ENCODE peak calls at places on chromosome 7, in seven cellular contexts. F is smooth muscle cell of the brain vasculature; S is non-pigmented ciliary epithelial cell; Z is upper lobe of right lung; V is HT1080; C is DMS153; Q is stimulated activated CD4-positive, alpha-beta T cell treated with anti-CD3 and anti-CD28 coated beads, Interleukin-4, amount 100 ng/mL, for 48 hours. X is an unnamed sample.

GRCh38 chr7:155090647-155091046 is 20.5 kb downstream of the HTR5A start:
- DNase-seq in V (peak), S (no peak), Q (peak), Z (no peak), F (no peak), C (no peak), X (no peak)

GRCh38 chr7:464712-465461 is 54.8 kb downstream of the PDGFA start:
- DNase-seq in S (no peak), C (no peak), V (no peak), Z (peak), F (no peak), Q (no peak), X (no peak)

GRCh38 chr7:35036361-35037171 is 719 bp downstream of the DPY19L1 start:
- DNase-seq in Z (peak), Q (peak), F (no peak), S (no peak), C (peak), V (peak), X (no peak)

GRCh38 chr7:27167916-27168264 is 2.6 kb upstream of the HOXA9 start:
- DNase-seq in S (no peak), C (no peak), F (no peak), V (peak), Z (no peak), Q (no peak), X (no peak)

GRCh38 chr7:107788216-107788615 is 14.8 kb downstream of the SLC26A3 start:
- DNase-seq in F (no peak), Q (no peak), Z (no peak), V (no peak), S (no peak), C (no peak), X (no peak)

GRCh38 chr7:75739796-75740672 is 1.3 kb upstream of the HIP1 start:
- DNase-seq in Q (no peak), S (no peak), Z (no peak), C (no peak), V (no peak), F (no peak), X (no peak)

GRCh38 chr7:55224810-55225209 is 140.3 kb upstream of the LANCL2 start:
- DNase-seq in V (no peak), F (no peak), C (no peak), Q (no peak), Z (no peak), S (no peak), X (no peak)

GRCh38 chr7:101545441-101546190 is 83.5 kb downstream of the MYL10 start:
- DNase-seq in S (no peak), V (no peak), Q (no peak), Z (peak), F (no peak), C (no peak), X (no peak)

GRCh38 chr7:47170516-47170915 is 411.4 kb downstream of the TNS3 start:
- DNase-seq in C (no peak), S (no peak), Q (no peak), F (no peak), Z (no peak), V (no peak), X (no peak)

GRCh38 chr7:24972166-24972477 is 7.9 kb downstream of the OSBPL3 start:
- DNase-seq in S (no peak), V (no peak), C (no peak), Q (no peak), F (no peak), Z (no peak), X (no peak)

GRCh38 chr7:47942132-47942531 is 6.1 kb downstream of the PKD1L1 start:
- DNase-seq in Z (no peak), F (no peak), V (no peak), Q (no peak), S (no peak), C (no peak), X (no peak)

GRCh38 chr7:157797361-157797760 is 460.6 kb downstream of the DNAJB6 start:
- DNase-seq in F (no peak), S (no peak), C (no peak), Q (no peak), V (no peak), Z (no peak), X (no peak)

GRCh38 chr7:16604054-16604453 is 41.5 kb downstream of the ANKMY2 start:
- DNase-seq in C (no peak), Q (no peak), V (no peak), F (no peak), S (no peak), Z (no peak), X (no peak)

GRCh38 chr7:73519867-73520672 is 2.0 kb downstream of the BAZ1B start:
- DNase-seq in V (peak), Q (peak), S (no peak), Z (no peak), C (no peak), F (no peak), X (no peak)

GRCh38 chr7:73647725-73648592 is 19.7 kb upstream of the VPS37D start:
- DNase-seq in Q (no peak), V (no peak), F (no peak), C (no peak), S (no peak), Z (no peak), X (no peak)

GRCh38 chr7:30027065-30027456 is 559 bp upstream of the FKBP14 start:
- DNase-seq in Z (no peak), S (no peak), V (no peak), Q (no peak), C (no peak), F (no peak), X (no peak)

GRCh38 chr7:43735802-43736603 is 6.7 kb upstream of the COA1 start:
- DNase-seq in C (no peak), Z (no peak), F (no peak), Q (peak), V (no peak), S (peak), X (no peak)

GRCh38 chr7:154868901-154869300 is 134.0 kb downstream of the PAXIP1 start:
- DNase-seq in Z (peak), S (no peak), Q (no peak), F (no peak), V (no peak), C (no peak), X (no peak)

GRCh38 chr7:107660381-107661080 is at the start of gene SLC26A4:
- DNase-seq in S (no peak), V (no peak), F (no peak), C (no peak), Q (peak), Z (no peak), X (no peak)

GRCh38 chr7:142181966-142182365 is 70.4 kb downstream of the MGAM2 start:
- DNase-seq in S (no peak), Q (no peak), C (no peak), F (no peak), Z (no peak), V (no peak), X (no peak)

GRCh38 chr7:81002471-81002870 is 83.6 kb upstream of the SEMA3C start:
- DNase-seq in S (no peak), Q (no peak), Z (no peak), V (no peak), F (no peak), C (no peak), X (no peak)

GRCh38 chr7:77887567-77887966 is 89.0 kb downstream of the PHTF2 start:
- DNase-seq in F (no peak), Q (no peak), C (no peak), S (peak), Z (no peak), V (peak), X (peak)

GRCh38 chr7:2553831-2554581 is 1.3 kb downstream of the BRAT1 start:
- DNase-seq in V (no peak), Q (no peak), C (no peak), F (no peak), S (no peak), Z (peak), X (no peak)

GRCh38 chr7:92681633-92682032 is 91.4 kb upstream of the FAM133B start:
- DNase-seq in Z (no peak), Q (no peak), S (no peak), C (no peak), F (no peak), V (no peak), X (no peak)

GRCh38 chr7:139623518-139623917 is 100.0 kb downstream of the CLEC2L start:
- DNase-seq in Z (no peak), V (no peak), Q (no peak), S (no peak), F (no peak), C (no peak), X (no peak)

GRCh38 chr7:18610331-18610948 is 114.9 kb downstream of the HDAC9 start:
- DNase-seq in Z (no peak), C (peak), Q (no peak), S (no peak), F (no peak), V (peak), X (no peak)